ENCODE peak calls at places on chromosomes 16 and 17, in four cellular contexts. R, V, P and W are unnamed samples.

GRCh38 chr17:41308918-41309359 is at the start of gene KRTAP16-1:
- DNase-seq in V (no peak), R (peak), P (no peak), W (no peak)

GRCh38 chr17:50033316-50033715 is 22.6 kb upstream of the ITGA3 start:
- DNase-seq in V (peak), R (peak), P (no peak), W (no peak)

GRCh38 chr16:70676571-70677498 is 9.0 kb downstream of the MTSS2 start:
- DNase-seq in R (peak), P (no peak), V (no peak), W (no peak)

GRCh38 chr17:5355416-5356129 is 63.9 kb downstream of the NUP88 start:
- DNase-seq in R (no peak), P (no peak), V (peak), W (no peak)

GRCh38 chr16:66717112-66717675 is 20.7 kb upstream of the CMTM4 start:
- DNase-seq in P (no peak), V (peak), R (no peak), W (peak)

GRCh38 chr16:3971261-3971660 is 90.7 kb upstream of the CREBBP start:
- DNase-seq in R (no peak), V (peak), P (no peak), W (no peak)

GRCh38 chr17:67016039-67016762 is 28.2 kb upstream of the CACNG1 start:
- DNase-seq in V (no peak), P (no peak), R (no peak), W (no peak)

GRCh38 chr16:68499011-68499410 is 40.1 kb upstream of the ZFP90 start:
- DNase-seq in R (no peak), P (no peak), V (no peak), W (peak)

GRCh38 chr17:81871387-81872120 is 417 bp upstream of the ARHGDIA start:
- DNase-seq in V (peak), P (peak), R (peak), W (peak)

GRCh38 chr17:79917902-79918484 is 78.8 kb upstream of the CBX4 start:
- DNase-seq in P (no peak), R (peak), V (no peak), W (no peak)

GRCh38 chr16:68074850-68075249 is 10.3 kb upstream of the NFATC3 start:
- DNase-seq in R (no peak), V (no peak), P (peak), W (no peak)